ENCODE peak calls at places on chromosomes 3 and 15, in ten cellular contexts. O is neuronal stem cell, P is HCT116, X is psoas muscle, U is breast epithelium, S is adrenal gland, I is ovary, A is fibroblast of lung, J is upper lobe of right lung, W is stomach. E is an unnamed sample. For H3K4me1, the result is how much of the 10 kb centered on the place peaks cover.

GRCh38 chr15:99249270-99249817 is at the start of gene TTC23:
- DNase-seq in O (peak), P (peak), X (no peak), U (no peak), S (peak), I (no peak), A (peak), J (no peak), W (no peak), E (peak)

GRCh38 chr15:89845305-89845893 is 30.7 kb upstream of the ANPEP start:
- DNase-seq in O (no peak), P (peak), X (no peak), U (no peak), S (no peak), I (no peak), A (peak), J (no peak), W (no peak), E (peak)

GRCh38 chr3:55305714-55306485 is 181.2 kb downstream of the WNT5A start:
- DNase-seq in O (no peak), P (no peak), X (peak), U (no peak), S (no peak), I (no peak), A (peak), J (no peak), W (no peak), E (no peak)

GRCh38 chr15:101307048-101307896 is 12.2 kb upstream of the SNRPA1 start:
- DNase-seq in O (no peak), P (no peak), X (no peak), U (no peak), S (peak), I (no peak), A (no peak), J (peak), W (no peak), E (no peak)

GRCh38 chr15:27495963-27496459 is 525.0 kb downstream of the GABRG3 start:
- DNase-seq in O (no peak), P (no peak), X (no peak), U (no peak), S (no peak), I (no peak), A (no peak), J (no peak), W (no peak), E (no peak)

GRCh38 chr15:61651267-61651666 is 409.0 kb downstream of the VPS13C start:
- DNase-seq in O (no peak), P (no peak), X (no peak), U (no peak), S (no peak), I (no peak), A (no peak), J (no peak), W (no peak), E (no peak)

GRCh38 chr15:64865998-64866520 is 24.3 kb downstream of the PLEKHO2 start:
- DNase-seq in O (no peak), P (no peak), X (no peak), U (no peak), S (peak), I (peak), A (peak), J (no peak), W (no peak), E (peak)

GRCh38 chr3:179229177-179229576 is 21.7 kb downstream of the KCNMB3 start:
- DNase-seq in O (no peak), P (no peak), X (no peak), U (no peak), S (no peak), I (no peak), A (no peak), J (no peak), W (no peak), E (no peak)

GRCh38 chr15:101159936-101160770 is 91.7 kb downstream of the CHSY1 start:
- DNase-seq in O (no peak), P (no peak), X (no peak), U (no peak), S (no peak), I (no peak), A (no peak), J (no peak), W (no peak), E (no peak)

GRCh38 chr3:157865449-157865862 is 240.8 kb downstream of the SHOX2 start:
- DNase-seq in O (peak), P (peak), X (no peak), U (no peak), S (no peak), I (no peak), A (no peak), J (peak), W (no peak), E (no peak)

GRCh38 chr15:97909291-97909891 is 51.1 kb upstream of the ARRDC4 start:
- DNase-seq in O (peak), P (peak), X (peak), U (no peak), S (peak), I (peak), A (peak), J (peak), W (peak), E (peak)

GRCh38 chr15:44489464-44489863 is 47.5 kb upstream of the EIF3J start:
- DNase-seq in O (no peak), P (peak), X (no peak), U (no peak), S (no peak), I (no peak), A (peak), J (no peak), W (no peak), E (no peak)

GRCh38 chr15:77738441-77739437 is 106.0 kb upstream of the LINGO1 start:
- DNase-seq in O (no peak), P (no peak), X (no peak), U (no peak), S (no peak), I (no peak), A (no peak), J (no peak), W (no peak), E (no peak)
- H3K4me3 ChIP-seq in O (no peak), P (no peak), X (no peak), U (no peak), S (no peak), I (no peak), A (no peak), J (no peak), W (no peak), E (no peak)

DNA sequence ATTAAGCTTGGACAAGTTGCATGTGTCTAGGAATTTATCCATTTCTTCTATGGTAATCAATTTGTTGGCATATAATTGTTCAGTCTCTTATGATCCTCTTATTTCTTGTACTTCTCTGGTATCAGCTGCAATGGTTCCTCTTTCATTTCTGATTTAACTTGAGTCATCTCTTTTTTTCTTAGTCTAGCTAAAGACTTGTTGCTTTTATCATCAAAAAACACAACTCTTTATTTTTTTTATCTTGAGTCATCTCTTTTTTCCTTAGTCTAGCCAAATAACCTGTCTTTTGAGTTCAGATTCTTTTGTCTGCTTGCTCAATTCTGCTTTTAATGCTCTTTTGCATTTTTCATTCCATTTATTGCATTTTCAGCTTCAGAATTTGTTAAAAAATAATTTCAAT is 37.3 kb downstream of the UBE3A start:
- DNase-seq in O (no peak), P (no peak), X (no peak), U (no peak), S (no peak), I (no peak), A (no peak), J (no peak), W (no peak), E (no peak)
- H3K4me1 ChIP-seq in O (under half), P (under half), X (under half), U (under half), S (under half), I (under half), A (under half), J (under half), W (under half), E (under half)

GRCh38 chr3:73832426-73832825 is 207.7 kb upstream of the PDZRN3 start:
- DNase-seq in O (no peak), P (no peak), X (no peak), U (no peak), S (no peak), I (no peak), A (no peak), J (no peak), W (no peak), E (no peak)

GRCh38 chr3:73827204-73827603 is 202.5 kb upstream of the PDZRN3 start:
- DNase-seq in O (no peak), P (no peak), X (no peak), U (no peak), S (no peak), I (no peak), A (no peak), J (no peak), W (no peak), E (no peak)

GRCh38 chr3:73827658-73828313 is 203.0 kb upstream of the PDZRN3 start:
- DNase-seq in O (no peak), P (no peak), X (no peak), U (no peak), S (no peak), I (no peak), A (peak), J (no peak), W (no peak), E (no peak)
- H3K27ac ChIP-seq in O (no peak), P (no peak), X (peak), U (no peak), S (no peak), I (peak), A (no peak), J (no peak), W (peak), E (no peak)

DNA sequence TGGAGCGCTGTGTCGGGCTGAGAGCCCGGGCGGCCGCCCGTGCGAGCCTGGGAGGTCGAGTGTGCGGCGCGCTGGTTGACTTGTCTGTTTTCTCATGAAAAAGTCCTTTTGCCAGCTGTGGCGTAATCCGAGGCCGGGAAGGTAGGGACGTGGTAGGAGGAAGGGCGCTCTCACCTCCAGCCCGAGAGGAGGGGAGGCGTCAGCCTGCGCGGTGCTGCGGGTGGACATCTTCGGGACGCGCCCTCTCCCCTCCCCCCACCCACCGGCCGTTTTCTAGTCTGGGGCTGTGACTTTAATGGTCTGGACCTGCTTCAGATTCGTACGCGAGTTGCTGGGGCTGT is 573 bp downstream of the NCK1 start:
- DNase-seq in O (no peak), P (peak), X (peak), U (peak), S (peak), I (peak), A (peak), J (peak), W (peak), E (peak)
- H3K4me3 ChIP-seq in O (peak), P (peak), X (peak), U (peak), S (peak), I (peak), A (peak), J (peak), W (peak), E (peak)

GRCh38 chr15:77959094-77959879 is 118.2 kb downstream of the TBC1D2B start:
- DNase-seq in O (peak), P (peak), X (peak), U (peak), S (peak), I (peak), A (peak), J (peak), W (peak), E (peak)
- H3K4me1 ChIP-seq in O (under half), P (under half), X (under half), U (under half), S (under half), I (under half), A (under half), J (under half), W (under half), E (under half)